ENCODE peak calls at places on chromosome 14, in seven cellular contexts. V is CD8-positive, alpha-beta memory T cell; K is H1; H is thoracic aorta; I is aorta; P is psoas muscle; S is stomach. L is an unnamed sample. For H3K4me1, the result is how much of the 10 kb centered on the place peaks cover.

GRCh38 chr14:33932526-33933292 is 18.2 kb downstream of the EGLN3 start:
- DNase-seq in S (no peak), I (no peak), V (no peak), H (no peak), P (no peak), K (no peak), L (peak)

GRCh38 chr14:36493761-36494160 is 26.3 kb downstream of the NKX2-1 start:
- DNase-seq in I (no peak), H (no peak), P (no peak), V (no peak), K (no peak), S (no peak), L (no peak)

GRCh38 chr14:68624541-68625220 is 168.2 kb downstream of the ZFP36L1 start:
- DNase-seq in H (no peak), I (no peak), P (no peak), V (no peak), S (no peak), K (peak), L (no peak)

GRCh38 chr14:97802430-97802829 is 1005.2 kb downstream of the VRK1 start:
- DNase-seq in P (no peak), H (no peak), I (no peak), S (no peak), V (no peak), K (no peak), L (no peak)

GRCh38 chr14:56235388-56235787 is 117.2 kb downstream of the PELI2 start:
- DNase-seq in K (no peak), P (no peak), S (no peak), I (no peak), V (no peak), H (no peak), L (no peak)

GRCh38 chr14:73749706-73750105 is 35.5 kb upstream of the PNMA1 start:
- DNase-seq in I (no peak), V (no peak), H (no peak), K (no peak), S (no peak), P (no peak), L (no peak)

GRCh38 chr14:90483551-90483950 is 86.7 kb downstream of the CALM1 start:
- DNase-seq in V (peak), K (no peak), S (peak), P (no peak), H (no peak), I (no peak), L (peak)

GRCh38 chr14:104405566-104406226 is 173.9 kb upstream of the C14orf180 start:
- DNase-seq in S (no peak), I (peak), P (no peak), K (no peak), H (no peak), V (no peak), L (no peak)

GRCh38 chr14:77663289-77663688 is 44.5 kb downstream of the ALKBH1 start:
- DNase-seq in K (no peak), I (no peak), S (no peak), P (no peak), H (no peak), V (no peak), L (peak)

DNA sequence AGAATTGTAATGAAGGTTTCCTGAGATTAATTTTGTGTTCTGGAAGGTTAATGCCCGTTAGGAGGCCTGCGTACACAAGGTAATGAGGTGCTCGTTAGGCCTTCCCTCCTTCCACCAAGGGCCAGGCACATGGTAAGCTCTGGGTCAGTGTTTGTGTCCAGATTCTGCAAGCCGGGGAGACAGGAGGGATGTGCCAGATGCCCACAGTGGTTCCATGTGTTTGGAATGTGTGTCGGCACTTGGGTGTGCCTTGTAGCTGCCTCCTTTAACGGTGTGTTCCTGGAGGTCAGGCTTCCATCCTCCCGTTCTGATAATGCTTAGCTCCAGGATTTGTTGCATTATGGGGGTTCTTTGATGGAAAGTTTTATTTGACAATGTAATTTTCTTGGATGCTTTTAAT is 5.7 kb downstream of the TRAF3 start:
- DNase-seq in I (no peak), S (no peak), K (no peak), H (no peak), V (no peak), P (no peak), L (no peak)
- H3K4me3 ChIP-seq in I (no peak), S (no peak), K (no peak), H (no peak), V (no peak), P (no peak), L (no peak)

GRCh38 chr14:59282366-59282765 is 93.9 kb downstream of the DAAM1 start:
- DNase-seq in S (no peak), K (no peak), I (no peak), V (no peak), P (no peak), H (no peak), L (no peak)
- H3K4me1 ChIP-seq in S (under half), K (under half), I (under half), V (under half), P (under half), H (under half), L (under half)

GRCh38 chr14:58746261-58746660 is 108.5 kb downstream of the DACT1 start:
- DNase-seq in H (no peak), P (no peak), K (no peak), S (no peak), I (no peak), V (no peak), L (no peak)

GRCh38 chr14:58744951-58745350 is 107.2 kb downstream of the DACT1 start:
- DNase-seq in I (no peak), V (no peak), P (no peak), K (no peak), S (no peak), H (no peak), L (no peak)

GRCh38 chr14:58749066-58749669 is 111.4 kb downstream of the DACT1 start:
- DNase-seq in I (no peak), K (no peak), S (peak), P (no peak), V (no peak), H (no peak), L (no peak)

GRCh38 chr14:58747181-58747580 is 109.4 kb downstream of the DACT1 start:
- DNase-seq in V (no peak), H (no peak), I (no peak), S (no peak), P (no peak), K (no peak), L (no peak)

DNA sequence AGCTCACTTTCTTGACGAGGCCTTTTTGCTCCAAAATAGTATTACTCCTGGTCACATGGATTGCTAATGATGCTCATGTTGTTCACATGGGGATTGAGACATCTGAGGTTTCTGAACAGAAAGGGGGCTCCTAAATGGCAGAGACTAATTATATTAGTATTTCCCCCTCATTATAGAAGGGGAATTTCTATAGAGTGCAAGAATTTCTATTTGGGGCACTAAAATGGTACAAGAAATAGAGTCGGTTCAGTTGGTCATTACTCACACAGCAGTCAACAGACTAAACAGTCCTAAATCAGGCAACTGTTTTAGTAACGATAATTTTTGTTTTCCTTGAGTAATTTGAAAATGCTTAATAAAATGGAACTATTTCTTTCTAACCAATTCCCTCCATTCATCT is 108.9 kb downstream of the DACT1 start:
- DNase-seq in P (no peak), V (no peak), S (no peak), K (no peak), H (no peak), I (no peak), L (no peak)
- H3K27ac ChIP-seq in P (no peak), V (no peak), S (peak), K (no peak), H (no peak), I (no peak), L (no peak)

GRCh38 chr14:105742531-105742848 is 216.1 kb downstream of the TMEM121 start:
- DNase-seq in K (no peak), P (peak), I (no peak), V (no peak), H (no peak), S (no peak), L (no peak)
- H3K4me3 ChIP-seq in K (no peak), P (no peak), I (no peak), V (no peak), H (no peak), S (no peak), L (no peak)

DNA sequence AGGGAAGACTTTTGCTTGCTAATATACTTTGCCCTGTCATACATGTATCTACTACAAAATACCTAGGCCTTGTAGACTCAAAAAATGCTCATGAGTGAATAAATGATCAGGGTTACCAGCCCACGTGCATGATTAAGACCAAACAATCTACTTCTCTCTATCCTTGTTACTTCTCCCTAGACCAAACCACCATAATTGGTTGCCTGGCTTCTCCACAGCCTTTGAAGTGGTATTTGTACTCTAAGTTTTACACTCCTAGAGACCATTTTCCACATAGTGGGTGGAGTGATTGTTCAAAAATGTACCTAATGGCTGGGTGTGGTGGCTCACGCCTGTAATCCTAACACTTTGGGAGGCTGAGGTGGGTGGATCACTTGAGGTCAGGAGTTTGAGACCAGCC is 14.1 kb upstream of the RPS6KL1 start:
- DNase-seq in K (no peak), I (no peak), P (no peak), S (no peak), V (no peak), H (no peak), L (no peak)
- H3K4me1 ChIP-seq in K (under half), I (under half), P (half or more), S (under half), V (under half), H (half or more), L (half or more)

DNA sequence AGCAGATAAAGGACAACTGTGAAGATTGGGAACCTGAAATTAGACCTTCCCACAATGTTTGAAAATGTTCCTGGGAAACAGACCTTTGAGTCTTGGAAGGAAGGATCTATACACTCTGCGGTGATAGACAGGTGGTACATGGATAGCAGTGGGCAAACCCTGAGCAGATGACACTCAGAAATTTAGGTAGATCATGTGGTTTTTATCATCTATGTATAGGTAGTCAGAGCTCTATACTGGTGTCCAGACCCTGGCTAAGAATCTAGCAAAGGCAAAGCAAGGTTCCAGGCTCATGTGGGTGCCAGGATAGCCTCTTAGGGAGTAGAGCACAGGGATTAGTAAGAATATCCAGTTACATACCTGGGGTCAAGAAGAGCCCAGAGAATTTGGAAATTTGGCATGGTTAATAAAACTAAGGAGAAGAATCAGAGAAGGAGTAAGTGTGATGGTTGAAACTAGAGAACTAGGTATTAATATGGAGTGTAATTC is 331.2 kb upstream of the FBXO33 start:
- DNase-seq in I (no peak), S (no peak), V (no peak), K (no peak), H (no peak), P (no peak), L (no peak)
- H3K27ac ChIP-seq in I (no peak), S (no peak), V (no peak), K (no peak), H (no peak), P (no peak), L (no peak)